ENCODE peak calls at places on chromosome 19, in seven cellular contexts. G, P, B, R, X, M and J are unnamed samples.

GRCh38 chr19:16888629-16889371 is at the start of gene F2RL3:
- DNase-seq in G (no peak), P (no peak), B (peak; percentile 90), R (no peak), X (peak; percentile 71), M (no peak), J (no peak)

GRCh38 chr19:44712864-44713515 is 14.0 kb downstream of the CEACAM16 start:
- DNase-seq in G (no peak), P (no peak), B (peak; percentile 43), R (no peak), X (no peak), M (no peak), J (peak; percentile 65)

GRCh38 chr19:57280913-57281425 is 684 bp downstream of the ZNF460 start:
- DNase-seq in G (no peak), P (no peak), B (peak; percentile 37), R (no peak), X (peak; percentile 14), M (no peak), J (no peak)

GRCh38 chr19:22545751-22546150 is 88.4 kb upstream of the ZNF492 start:
- DNase-seq in G (no peak), P (peak; percentile 8), B (peak; percentile 61), R (no peak), X (peak; percentile 40), M (no peak), J (peak; percentile 3)

GRCh38 chr19:49142866-49143335 is 12.3 kb downstream of the HRC start:
- DNase-seq in G (no peak), P (no peak), B (peak; percentile 94), R (no peak), X (peak; percentile 95), M (no peak), J (no peak)

GRCh38 chr19:55116232-55117062 is 990 bp downstream of the PPP1R12C start:
- DNase-seq in G (no peak), P (no peak), B (peak; percentile 69), R (no peak), X (peak; percentile 86), M (no peak), J (peak; percentile 9)

GRCh38 chr19:3068071-3068470 is 5.8 kb upstream of the TLE5 start:
- DNase-seq in G (no peak), P (no peak), B (no peak), R (no peak), X (peak; percentile 82), M (no peak), J (no peak)

GRCh38 chr19:7679017-7679720 is 1.5 kb upstream of the TRAPPC5 start:
- DNase-seq in G (no peak), P (no peak), B (peak; percentile 40), R (no peak), X (peak; percentile 57), M (no peak), J (peak; percentile 36)

GRCh38 chr19:2412449-2412848 is 14.9 kb downstream of the TIMM13 start:
- DNase-seq in G (no peak), P (no peak), B (no peak), R (no peak), X (no peak), M (no peak), J (no peak)

GRCh38 chr19:3538965-3539742 is at the start of gene TEKTIP1:
- DNase-seq in G (no peak), P (no peak), B (peak; percentile 58), R (no peak), X (no peak), M (no peak), J (no peak)

GRCh38 chr19:18491995-18492953 is 29.6 kb downstream of the ELL start:
- DNase-seq in G (no peak), P (no peak), B (no peak), R (no peak), X (no peak), M (no peak), J (no peak)

GRCh38 chr19:50874185-50874584 is 946 bp downstream of the KLK2 start:
- DNase-seq in G (no peak), P (no peak), B (no peak), R (no peak), X (no peak), M (no peak), J (no peak)

GRCh38 chr19:43467730-43468129 is 2.3 kb upstream of the LYPD3 start:
- DNase-seq in G (no peak), P (no peak), B (no peak), R (no peak), X (no peak), M (no peak), J (peak; percentile 18)

GRCh38 chr19:32456406-32456805 is 50.8 kb downstream of the DPY19L3 start:
- DNase-seq in G (no peak), P (no peak), B (no peak), R (no peak), X (no peak), M (no peak), J (no peak)

GRCh38 chr19:29675650-29676186 is 10.5 kb downstream of the PLEKHF1 start:
- DNase-seq in G (no peak), P (no peak), B (no peak), R (no peak), X (no peak), M (no peak), J (no peak)

GRCh38 chr19:43784251-43784980 is 3.6 kb upstream of the KCNN4 start:
- DNase-seq in G (no peak), P (peak; percentile 77), B (peak; percentile 94), R (no peak), X (no peak), M (no peak), J (no peak)

DNA sequence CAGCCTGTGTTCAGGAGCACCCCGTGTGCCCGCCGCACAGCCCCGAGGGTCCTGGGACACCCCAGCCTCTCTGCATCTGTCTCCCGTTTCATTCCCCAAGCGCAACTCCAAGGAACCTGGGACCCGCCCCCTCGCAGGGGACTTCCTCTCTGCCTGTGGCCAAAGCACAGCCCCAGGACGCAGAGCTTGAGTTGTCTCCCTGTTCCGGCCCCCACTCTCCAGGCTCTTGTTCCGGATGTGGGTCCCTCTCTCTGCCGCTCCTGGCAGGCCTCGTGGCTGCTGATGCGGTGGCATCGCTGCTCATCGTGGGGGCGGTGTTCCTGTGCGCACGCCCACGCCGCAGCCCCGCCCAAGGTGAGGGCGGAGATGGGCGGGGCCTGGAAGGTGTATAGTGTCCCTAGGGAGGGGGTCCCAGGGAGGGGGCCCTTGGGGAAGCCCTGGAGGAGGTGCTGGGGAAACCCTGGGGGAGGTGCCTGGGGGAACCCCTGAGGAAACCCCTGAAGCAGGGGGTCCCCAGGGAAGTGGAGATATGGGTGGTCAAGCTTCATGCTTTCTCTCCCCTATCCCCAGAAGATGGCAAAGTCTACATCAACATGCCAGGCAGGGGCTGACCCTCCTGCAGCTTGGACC is 1.3 kb downstream of the HCST start:
- DNase-seq in G (no peak), P (no peak), B (peak; percentile 85), R (peak; percentile 60), X (peak; percentile 75), M (peak; percentile 84), J (peak; percentile 52)
- TF ChIP-seq SIN3A in G (peak; percentile 10), P (no peak), B (no peak), R (no peak), X (no peak), M (peak; percentile 81), J (no peak)

GRCh38 chr19:53389591-53390377 is 5.2 kb upstream of the ZNF765 start:
- DNase-seq in G (no peak), P (no peak), B (peak; percentile 14), R (peak; percentile 87), X (peak; percentile 11), M (no peak), J (no peak)
- TF ChIP-seq SIN3A in G (no peak), P (no peak), B (no peak), R (no peak), X (no peak), M (no peak), J (no peak)

GRCh38 chr19:38663957-38664502 is 16.6 kb downstream of the ACTN4 start:
- DNase-seq in G (no peak), P (no peak), B (peak; percentile 76), R (no peak), X (no peak), M (no peak), J (no peak)
- TF ChIP-seq SIN3A in G (no peak), P (no peak), B (peak; percentile 58), R (no peak), X (no peak), M (no peak), J (no peak)

GRCh38 chr19:461664-462551 is 1.1 kb upstream of the SHC2 start:
- DNase-seq in G (no peak), P (no peak), B (peak; percentile 76), R (no peak), X (peak; percentile 77), M (no peak), J (peak; percentile 66)
- TF ChIP-seq SIN3A in G (no peak), P (no peak), B (no peak), R (no peak), X (no peak), M (no peak), J (no peak)

GRCh38 chr19:41332468-41332867 is 21.3 kb downstream of the TGFB1 start:
- DNase-seq in G (no peak), P (no peak), B (no peak), R (no peak), X (no peak), M (no peak), J (no peak)

GRCh38 chr19:41330476-41330875 is 20.5 kb downstream of the CCDC97 start:
- DNase-seq in G (no peak), P (no peak), B (no peak), R (no peak), X (no peak), M (no peak), J (no peak)

GRCh38 chr19:41332000-41332399 is 21.7 kb downstream of the TGFB1 start:
- DNase-seq in G (no peak), P (no peak), B (no peak), R (no peak), X (no peak), M (no peak), J (no peak)

GRCh38 chr19:41328818-41329220 is 18.8 kb downstream of the CCDC97 start:
- DNase-seq in G (no peak), P (no peak), B (no peak), R (no peak), X (no peak), M (no peak), J (no peak)

DNA sequence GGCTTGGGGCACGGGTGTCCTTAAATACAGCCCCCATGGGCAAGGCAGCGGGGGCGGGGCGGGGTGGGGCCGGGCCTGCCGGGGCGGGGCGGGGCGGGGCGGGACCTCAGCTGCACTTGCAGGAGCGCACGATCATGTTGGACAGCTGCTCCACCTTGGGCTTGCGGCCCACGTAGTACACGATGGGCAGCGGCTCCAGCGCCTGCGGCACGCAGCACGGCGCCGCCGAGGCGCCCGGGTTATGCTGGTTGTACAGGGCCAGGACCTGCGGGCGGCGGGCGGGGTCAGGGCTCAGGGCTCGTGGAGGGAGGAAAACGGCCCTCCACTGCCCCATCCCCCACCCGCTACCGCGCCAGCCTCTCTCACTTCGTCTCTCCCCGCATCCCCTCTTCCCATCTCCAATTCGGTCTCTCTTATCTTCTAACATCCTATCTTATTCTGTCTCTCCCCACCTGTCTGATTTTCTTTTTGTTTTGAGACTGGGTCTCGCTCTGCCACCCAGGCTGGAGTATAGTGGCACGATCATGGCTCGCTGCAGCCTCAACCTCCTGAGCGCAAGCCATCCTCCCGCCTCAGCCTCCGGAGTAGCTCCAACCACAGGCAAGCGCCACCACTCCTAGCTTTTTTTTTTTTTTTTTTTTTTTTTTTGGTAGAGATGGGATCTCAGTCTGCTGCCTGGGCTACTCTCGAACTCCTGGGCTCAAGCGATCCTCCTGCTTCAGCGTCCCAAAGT is 21.1 kb downstream of the CCDC97 start:
- DNase-seq in G (no peak), P (no peak), B (no peak), R (no peak), X (peak; percentile 71), M (no peak), J (no peak)
- TF ChIP-seq SIN3A in G (no peak), P (no peak), B (no peak), R (no peak), X (no peak), M (no peak), J (no peak)